ENCODE peak calls at places on chromosomes 7 and 10, in eight cellular contexts. I is GM12865; R is right lobe of liver; H is AG04449; F is heart right ventricle; Z is ascending aorta; M is MM.1S; L is CD8-positive, alpha-beta T cell. S is an unnamed sample.
A peak's percentile ranks its signal among the peaks of the same experiment; 100 is the strongest.

GRCh38 chr10:118753331-118753730 is 1.4 kb downstream of the CACUL1 start:
- DNase-seq in I (peak; percentile 8), R (no peak), H (no peak), F (no peak), Z (no peak), M (no peak), L (no peak), S (peak; percentile 28)

GRCh38 chr10:1670541-1671365 is 66.6 kb downstream of the ADARB2 start:
- DNase-seq in I (no peak), R (peak; percentile 30), H (no peak), F (no peak), Z (no peak), M (no peak), L (no peak), S (no peak)

GRCh38 chr10:101611506-101611905 is 23.4 kb downstream of the DPCD start:
- DNase-seq in I (peak; percentile 14), R (no peak), H (no peak), F (no peak), Z (no peak), M (no peak), L (no peak), S (no peak)

GRCh38 chr7:33849961-33850559 is 55.3 kb upstream of the BMPER start:
- DNase-seq in I (no peak), R (no peak), H (no peak), F (no peak), Z (no peak), M (no peak), L (no peak), S (no peak)

GRCh38 chr7:143345428-143345900 is 17.0 kb downstream of the FAM131B start:
- DNase-seq in I (peak; percentile 41), R (no peak), H (no peak), F (peak; percentile 48), Z (no peak), M (no peak), L (peak; percentile 64), S (peak; percentile 28)

GRCh38 chr10:58820862-58821559 is 308.3 kb downstream of the BICC1 start:
- DNase-seq in I (no peak), R (no peak), H (peak; percentile 44), F (no peak), Z (no peak), M (no peak), L (no peak), S (peak; percentile 70)

GRCh38 chr7:27576360-27576944 is 86.2 kb downstream of the HIBADH start:
- DNase-seq in I (peak; percentile 39), R (no peak), H (no peak), F (no peak), Z (no peak), M (peak; percentile 47), L (no peak), S (peak; percentile 48)

GRCh38 chr7:115724400-115725056 is 306.0 kb downstream of the TFEC start:
- DNase-seq in I (no peak), R (no peak), H (no peak), F (no peak), Z (no peak), M (no peak), L (no peak), S (no peak)

GRCh38 chr10:49309691-49310371 is 10.9 kb downstream of the C10orf71 start:
- DNase-seq in I (peak; percentile 41), R (no peak), H (no peak), F (no peak), Z (no peak), M (no peak), L (no peak), S (no peak)

GRCh38 chr7:895451-896052 is 19.2 kb downstream of the GET4 start:
- DNase-seq in I (no peak), R (no peak), H (no peak), F (peak; percentile 11), Z (no peak), M (no peak), L (no peak), S (no peak)

DNA sequence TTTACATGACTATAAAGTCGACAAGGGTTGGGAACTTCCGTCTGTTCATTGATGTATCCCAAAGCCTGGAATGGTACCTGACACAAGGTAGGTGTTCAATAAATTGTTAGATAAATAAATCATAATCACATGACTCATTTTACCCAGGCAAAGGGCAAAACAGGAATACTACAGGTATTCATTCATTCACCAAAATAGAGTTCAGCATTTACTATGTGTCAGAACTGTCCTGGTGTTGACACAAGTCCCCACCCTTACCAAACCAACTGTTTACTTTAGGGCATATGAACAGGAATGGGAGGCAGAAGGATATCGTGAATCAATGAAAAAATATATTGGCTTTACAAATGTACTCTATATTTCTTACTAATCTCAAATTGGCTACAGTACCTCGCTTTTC is 666 bp upstream of the YAE1 start:
- DNase-seq in I (no peak), R (no peak), H (no peak), F (no peak), Z (no peak), M (no peak), L (no peak), S (no peak)
- H3K4me3 ChIP-seq in I (peak overlapping the region; percentile 65), R (peak overlapping the region; percentile 76), H (peak overlapping the region; percentile 92), F (peak overlapping the region; percentile 56), Z (peak overlapping the region; percentile 74), M (peak overlapping the region; percentile 84), L (peak overlapping the region; percentile 83), S (peak overlapping the region; percentile 75)

GRCh38 chr7:99835189-99835588 is 7.4 kb downstream of the CYP3A43 start:
- DNase-seq in I (no peak), R (no peak), H (no peak), F (no peak), Z (no peak), M (no peak), L (no peak), S (no peak)

GRCh38 chr7:99840136-99840869 is 12.5 kb downstream of the CYP3A43 start:
- DNase-seq in I (no peak), R (no peak), H (no peak), F (no peak), Z (no peak), M (no peak), L (no peak), S (no peak)

GRCh38 chr7:99834382-99834781 is 6.6 kb downstream of the CYP3A43 start:
- DNase-seq in I (no peak), R (no peak), H (no peak), F (no peak), Z (no peak), M (no peak), L (no peak), S (no peak)

GRCh38 chr7:99839560-99840011 is 11.8 kb downstream of the CYP3A43 start:
- DNase-seq in I (no peak), R (no peak), H (no peak), F (no peak), Z (no peak), M (no peak), L (no peak), S (no peak)

DNA sequence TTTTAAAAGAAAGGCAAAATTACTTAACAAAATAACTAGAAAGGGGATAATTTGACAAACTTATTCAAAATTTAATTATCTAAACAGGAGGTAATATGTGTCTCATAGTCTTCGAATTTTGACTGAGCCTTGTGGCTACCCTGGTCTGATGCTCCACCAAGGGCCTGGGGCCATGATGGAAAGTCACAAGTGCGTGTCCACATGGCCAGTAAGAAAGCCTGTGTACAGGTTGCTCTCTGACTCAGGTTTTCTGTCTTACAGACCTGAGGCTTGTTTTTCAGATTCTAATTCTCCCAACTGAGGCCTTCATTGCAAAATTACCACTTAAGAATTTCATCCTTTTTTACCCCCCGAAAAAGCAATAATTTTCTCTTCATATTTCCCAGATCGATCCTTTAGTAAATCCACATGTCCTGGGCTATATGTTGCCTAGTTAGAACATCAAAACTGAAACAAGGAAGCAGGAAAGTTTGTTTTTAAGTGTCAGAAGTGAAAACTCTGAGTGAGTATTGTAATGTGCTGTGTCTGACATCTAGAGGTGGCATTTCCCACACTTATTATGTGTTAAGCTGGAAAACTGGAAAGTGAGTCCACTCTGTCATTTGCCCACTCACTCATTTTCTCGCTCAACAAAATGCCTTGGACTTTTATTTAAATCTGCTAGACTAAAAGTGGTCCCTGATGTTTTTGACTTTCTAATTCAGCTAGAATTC is 10.0 kb downstream of the CYP3A43 start:
- DNase-seq in I (peak; percentile 41), R (no peak), H (no peak), F (no peak), Z (no peak), M (peak; percentile 68), L (no peak), S (no peak)
- TF ChIP-seq CTCF in I (peak; percentile 33), R (peak; percentile 32), H (no peak), F (no peak), Z (peak; percentile 29), M (peak; percentile 61), L (no peak), S (peak; percentile 6)

GRCh38 chr10:69073731-69074130 is 14.2 kb upstream of the SRGN start:
- DNase-seq in I (no peak), R (no peak), H (no peak), F (no peak), Z (no peak), M (no peak), L (no peak), S (no peak)
- H3K4me3 ChIP-seq in I (no peak overlapping the region), R (no peak overlapping the region), H (no peak overlapping the region), F (no peak overlapping the region), Z (no peak overlapping the region), M (no peak overlapping the region), L (no peak overlapping the region), S (no peak overlapping the region)

DNA sequence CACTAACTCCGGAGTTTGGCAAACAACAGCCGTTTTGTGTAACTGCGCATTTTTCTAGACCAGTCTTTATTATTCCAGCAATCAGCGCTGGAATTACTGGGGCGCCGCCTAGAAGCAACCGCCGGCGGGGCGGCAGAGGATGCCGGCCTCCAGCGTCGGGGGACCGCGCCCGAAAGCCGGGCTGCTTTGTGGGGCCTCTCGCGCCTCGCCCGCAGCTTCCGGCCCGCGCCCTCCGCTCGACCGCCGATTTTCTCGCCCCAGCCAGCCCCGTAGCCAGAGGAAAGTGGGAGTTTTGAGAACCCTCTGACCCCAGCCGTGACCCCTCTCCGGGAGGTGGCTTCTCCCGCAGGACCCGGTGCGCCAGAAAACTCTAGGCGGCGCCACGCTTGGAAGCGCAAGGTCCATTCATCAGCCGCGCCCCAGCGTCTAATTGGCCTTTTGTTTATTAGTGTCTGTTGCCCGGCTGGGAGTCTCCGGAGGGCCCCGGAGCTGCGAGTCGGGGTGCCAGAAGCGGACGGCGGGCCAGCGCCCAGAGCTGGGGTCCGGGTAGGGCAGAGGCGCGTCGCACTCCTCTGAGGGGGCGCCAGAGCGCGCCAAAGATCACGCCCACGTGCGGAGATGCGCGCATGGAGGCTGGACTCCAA is 10.7 kb downstream of the EMX2 start:
- DNase-seq in I (no peak), R (no peak), H (no peak), F (no peak), Z (no peak), M (no peak), L (no peak), S (no peak)
- TF ChIP-seq CTCF in I (no peak), R (no peak), H (peak; percentile 17), F (no peak), Z (no peak), M (no peak), L (no peak), S (no peak)

GRCh38 chr10:117131390-117132327 is 6.4 kb downstream of the VAX1 start:
- DNase-seq in I (no peak), R (no peak), H (no peak), F (no peak), Z (no peak), M (no peak), L (no peak), S (no peak)
- H3K4me3 ChIP-seq in I (no peak overlapping the region), R (peak overlapping the region; percentile 9), H (no peak overlapping the region), F (no peak overlapping the region), Z (no peak overlapping the region), M (no peak overlapping the region), L (no peak overlapping the region), S (no peak overlapping the region)

GRCh38 chr7:122416316-122416925 is 111.9 kb upstream of the FEZF1 start:
- DNase-seq in I (no peak), R (no peak), H (no peak), F (no peak), Z (no peak), M (no peak), L (no peak), S (peak; percentile 24)
- TF ChIP-seq CTCF in I (no peak), R (no peak), H (no peak), F (no peak), Z (no peak), M (no peak), L (no peak), S (no peak)